ENCODE peak calls at places on chromosomes 16 and 17, in five cellular contexts. N, Z, D, O and B are unnamed samples.

GRCh38 chr17:28532063-28532960 is 20.1 kb downstream of the UNC119 start:
- DNase-seq in N (no peak), Z (no peak), D (no peak), O (no peak), B (no peak)

GRCh38 chr16:585351-585750 is 4.5 kb upstream of the RAB40C start:
- DNase-seq in O (no peak), D (peak; percentile 75), N (peak; percentile 64), Z (peak; percentile 80), B (no peak)

GRCh38 chr16:70428178-70428998 is 10.5 kb downstream of the ST3GAL2 start:
- DNase-seq in N (peak; percentile 86), O (peak; percentile 94), D (peak; percentile 98), Z (peak; percentile 91), B (no peak)

GRCh38 chr17:5562172-5562571 is 22.1 kb downstream of the NLRP1 start:
- DNase-seq in D (no peak), N (no peak), O (no peak), Z (no peak), B (no peak)

GRCh38 chr17:74840989-74841666 is 18.6 kb downstream of the GRIN2C start:
- DNase-seq in O (peak; percentile 78), Z (no peak), N (peak; percentile 59), D (no peak), B (no peak)

GRCh38 chr17:17494499-17495447 is 1.4 kb downstream of the RASD1 start:
- DNase-seq in N (peak; percentile 83), Z (peak; percentile 75), O (peak; percentile 59), D (peak; percentile 51), B (no peak)

GRCh38 chr16:77171750-77172635 is 19.0 kb upstream of the MON1B start:
- DNase-seq in Z (peak; percentile 74), O (no peak), N (peak; percentile 82), D (peak; percentile 13), B (peak; percentile 28)

GRCh38 chr17:81488276-81488860 is 24.2 kb downstream of the ACTG1 start:
- DNase-seq in D (no peak), O (no peak), N (peak; percentile 41), Z (peak; percentile 67), B (no peak)

GRCh38 chr17:81386141-81386645 is 9.1 kb upstream of the BAHCC1 start:
- DNase-seq in N (peak; percentile 62), O (no peak), D (no peak), Z (no peak), B (no peak)

GRCh38 chr16:78742501-78743283 is 643.2 kb downstream of the WWOX start:
- DNase-seq in O (peak; percentile 24), N (no peak), D (peak; percentile 9), Z (no peak), B (no peak)

GRCh38 chr16:30839523-30840227 is 52.7 kb upstream of the ZNF629 start:
- DNase-seq in O (no peak), Z (peak; percentile 11), D (peak; percentile 46), N (peak; percentile 24), B (no peak)

GRCh38 chr17:71184716-71185115 is 936.1 kb upstream of the SOX9 start:
- DNase-seq in Z (no peak), N (no peak), D (no peak), O (peak; percentile 17), B (no peak)

GRCh38 chr16:23236983-23237382 is 54.4 kb downstream of the SCNN1G start:
- DNase-seq in D (no peak), N (no peak), O (no peak), Z (no peak), B (no peak)

GRCh38 chr17:5821057-5821456 is 236.7 kb upstream of the NLRP1 start:
- DNase-seq in Z (no peak), N (no peak), D (no peak), O (no peak), B (no peak)

GRCh38 chr17:80465316-80465974 is 11.0 kb downstream of the NPTX1 start:
- DNase-seq in O (no peak), D (no peak), N (no peak), Z (peak; percentile 57), B (no peak)

GRCh38 chr17:21287703-21288449 is 3.4 kb downstream of the MAP2K3 start:
- DNase-seq in N (no peak), O (peak; percentile 96), Z (peak; percentile 97), D (peak; percentile 99), B (peak; percentile 82)

GRCh38 chr16:69435977-69436729 is 11.7 kb downstream of the CYB5B start:
- DNase-seq in D (peak; percentile 50), N (peak; percentile 9), Z (no peak), O (no peak), B (no peak)

GRCh38 chr17:41377546-41377945 is 4.6 kb downstream of the KRT34 start:
- DNase-seq in N (peak; percentile 4), Z (no peak), O (no peak), D (no peak), B (no peak)

GRCh38 chr17:49291929-49292328 is 61.3 kb upstream of the PHOSPHO1 start:
- DNase-seq in Z (no peak), O (no peak), N (no peak), D (no peak), B (no peak)

GRCh38 chr16:13306153-13306552 is 404.8 kb downstream of the SHISA9 start:
- DNase-seq in D (no peak), N (no peak), O (no peak), Z (no peak), B (no peak)

GRCh38 chr17:954431-955164 is 25.0 kb downstream of the NXN start:
- DNase-seq in Z (peak; percentile 69), N (peak; percentile 55), D (no peak), O (no peak), B (no peak)

GRCh38 chr17:956905-957304 is 22.7 kb downstream of the NXN start:
- DNase-seq in D (no peak), Z (no peak), N (no peak), O (no peak), B (peak; percentile 79)

GRCh38 chr16:64392456-64392855 is 729.4 kb downstream of the CDH11 start:
- DNase-seq in O (no peak), Z (no peak), D (no peak), N (no peak), B (no peak)

GRCh38 chr17:7139400-7139799 is 24.8 kb upstream of the ASGR2 start:
- DNase-seq in N (no peak), Z (no peak), O (no peak), D (no peak), B (no peak)

GRCh38 chr16:85377388-85378144 is 235.6 kb upstream of the GSE1 start:
- DNase-seq in Z (no peak), O (no peak), N (no peak), D (no peak), B (no peak)

GRCh38 chr17:50265212-50265611 is 9.1 kb upstream of the TMEM92 start:
- DNase-seq in N (no peak), D (peak; percentile 24), O (no peak), Z (no peak), B (no peak)

GRCh38 chr16:52191533-52192134 is 355.3 kb downstream of the TOX3 start:
- DNase-seq in O (peak; percentile 36), D (peak; percentile 77), Z (peak; percentile 84), N (peak; percentile 82), B (peak; percentile 23)

GRCh38 chr17:66420961-66421371 is 118.6 kb downstream of the PRKCA start:
- DNase-seq in Z (no peak), D (no peak), N (no peak), O (no peak), B (no peak)

GRCh38 chr16:11233727-11234376 is 22.2 kb downstream of the SOCS1 start:
- DNase-seq in D (no peak), N (peak; percentile 64), Z (no peak), O (no peak), B (no peak)

GRCh38 chr16:74026373-74027281 is 270.0 kb upstream of the PSMD7 start:
- DNase-seq in N (peak; percentile 66), D (no peak), Z (no peak), O (no peak), B (no peak)

GRCh38 chr16:56488035-56488434 is 31.8 kb downstream of the BBS2 start:
- DNase-seq in O (no peak), Z (no peak), N (no peak), D (no peak), B (no peak)